ENCODE peak calls at places on chromosomes 6 and 20, in four cellular contexts. C, P, K and L are unnamed samples.

GRCh38 chr20:25052255-25053206 is 5.4 kb downstream of the ACSS1 start:
- DNase-seq in C (no peak), P (peak), K (no peak), L (no peak)

GRCh38 chr6:97705568-97705967 is 422.6 kb upstream of the MMS22L start:
- DNase-seq in C (no peak), P (no peak), K (peak), L (no peak)

GRCh38 chr6:33018904-33019303 is 9.5 kb upstream of the HLA-DOA start:
- DNase-seq in C (peak), P (peak), K (no peak), L (no peak)

GRCh38 chr6:113668712-113669408 is 188.3 kb upstream of the MARCKS start:
- DNase-seq in C (no peak), P (no peak), K (no peak), L (no peak)

GRCh38 chr6:42451146-42451594 is 556 bp downstream of the TRERF1 start:
- DNase-seq in C (no peak), P (no peak), K (no peak), L (no peak)

GRCh38 chr20:36445847-36446246 is 95.5 kb upstream of the MYL9 start:
- DNase-seq in C (no peak), P (no peak), K (no peak), L (no peak)

GRCh38 chr20:13029687-13030510 is 21.1 kb downstream of the SPTLC3 start:
- DNase-seq in C (peak), P (peak), K (peak), L (peak)

GRCh38 chr20:6006603-6006949 is 47.3 kb downstream of the LRRN4 start:
- DNase-seq in C (no peak), P (no peak), K (peak), L (no peak)

GRCh38 chr20:20369353-20370086 is 1.6 kb downstream of the INSM1 start:
- DNase-seq in C (no peak), P (no peak), K (peak), L (no peak)

GRCh38 chr20:5430670-5431069 is 113.9 kb upstream of the PROKR2 start:
- DNase-seq in C (no peak), P (no peak), K (peak), L (no peak)

GRCh38 chr6:24391208-24391607 is 11.5 kb upstream of the MRS2 start:
- DNase-seq in C (no peak), P (no peak), K (no peak), L (no peak)

GRCh38 chr6:118770835-118771234 is 119.4 kb upstream of the CEP85L start:
- DNase-seq in C (no peak), P (no peak), K (no peak), L (no peak)

GRCh38 chr20:50478162-50479036 is 31.8 kb upstream of the PTPN1 start:
- DNase-seq in C (no peak), P (peak), K (peak), L (no peak)

GRCh38 chr6:32854376-32855178 is 585 bp downstream of the PSMB9 start:
- DNase-seq in C (no peak), P (peak), K (no peak), L (no peak)

GRCh38 chr6:44593539-44593944 is 206.0 kb downstream of the CDC5L start:
- DNase-seq in C (no peak), P (peak), K (peak), L (peak)

GRCh38 chr6:17845598-17845997 is 138.9 kb upstream of the NUP153 start:
- DNase-seq in C (no peak), P (no peak), K (no peak), L (no peak)

GRCh38 chr6:34568341-34568680 is 12.2 kb upstream of the SPDEF start:
- DNase-seq in C (no peak), P (no peak), K (no peak), L (no peak)

GRCh38 chr6:45275358-45275757 is 52.8 kb upstream of the RUNX2 start:
- DNase-seq in C (no peak), P (no peak), K (no peak), L (no peak)

GRCh38 chr6:104736545-104736944 is 123.2 kb downstream of the HACE1 start:
- DNase-seq in C (no peak), P (no peak), K (no peak), L (no peak)

GRCh38 chr6:54801669-54802068 is 44.9 kb upstream of the FAM83B start:
- DNase-seq in C (peak), P (peak), K (peak), L (peak)

GRCh38 chr6:33075568-33076405 is at the start of gene HLA-DPB1:
- DNase-seq in C (no peak), P (peak), K (no peak), L (peak)

GRCh38 chr6:151071295-151071694 is 168.5 kb upstream of the AKAP12 start:
- DNase-seq in C (peak), P (peak), K (no peak), L (peak)

GRCh38 chr6:1821188-1822183 is 211.8 kb downstream of the FOXC1 start:
- DNase-seq in C (peak), P (peak), K (no peak), L (no peak)

GRCh38 chr6:25054469-25054868 is 118.7 kb upstream of the RIPOR2 start:
- DNase-seq in C (no peak), P (peak), K (no peak), L (peak)

GRCh38 chr6:163780993-163781392 is 366.5 kb downstream of the QKI start:
- DNase-seq in C (no peak), P (peak), K (no peak), L (peak)

GRCh38 chr6:89786970-89787369 is 32.6 kb downstream of the MDN1 start:
- DNase-seq in C (no peak), P (no peak), K (no peak), L (no peak)